ENCODE peak calls at places on chromosomes 16 and 17, in five cellular contexts. L is body of pancreas; K is aorta; F is CD4-positive, CD25-positive, alpha-beta regulatory T cell; R is HCT116. M is an unnamed sample.

GRCh38 chr16:22311520-22311919 is 14.3 kb downstream of the POLR3E start:
- DNase-seq in L (no peak), F (no peak), K (no peak), R (no peak), M (no peak)

GRCh38 chr17:73536700-73537680 is 107.3 kb downstream of the SDK2 start:
- DNase-seq in F (no peak), L (no peak), K (no peak), R (no peak), M (no peak)

GRCh38 chr17:50480854-50481490 is 2.3 kb downstream of the RSAD1 start:
- DNase-seq in K (no peak), F (no peak), L (no peak), R (no peak), M (no peak)

GRCh38 chr17:5380491-5381135 is 38.8 kb downstream of the NUP88 start:
- DNase-seq in L (no peak), F (no peak), K (no peak), R (no peak), M (no peak)

GRCh38 chr17:27585153-27585681 is 45.8 kb upstream of the LGALS9 start:
- DNase-seq in F (no peak), L (no peak), R (no peak), K (no peak), M (no peak)

GRCh38 chr17:82103588-82104451 is 5.8 kb upstream of the FASN start:
- DNase-seq in L (peak; percentile 83), F (no peak), K (peak; percentile 71), R (no peak), M (no peak)

GRCh38 chr16:9836118-9836736 is 346.0 kb downstream of the GRIN2A start:
- DNase-seq in R (no peak), L (peak; percentile 17), F (no peak), K (no peak), M (no peak)

GRCh38 chr17:64741924-64742670 is 80.0 kb upstream of the SMURF2 start:
- DNase-seq in L (peak; percentile 28), F (no peak), R (no peak), K (peak; percentile 74), M (no peak)

GRCh38 chr16:15427648-15428239 is 6.6 kb upstream of the BMERB1 start:
- DNase-seq in K (peak; percentile 79), L (peak; percentile 83), R (peak; percentile 50), F (peak; percentile 40), M (no peak)

GRCh38 chr17:13030459-13031305 is 12.9 kb upstream of the ELAC2 start:
- DNase-seq in K (no peak), R (no peak), L (peak; percentile 23), F (peak; percentile 50), M (no peak)

GRCh38 chr16:69482410-69482951 is 58.1 kb downstream of the CYB5B start:
- DNase-seq in L (peak; percentile 20), R (no peak), K (peak; percentile 84), F (no peak), M (no peak)

GRCh38 chr16:67441289-67441753 is 10.4 kb downstream of the HSD11B2 start:
- DNase-seq in L (peak; percentile 96), K (peak; percentile 51), F (no peak), R (no peak), M (no peak)

GRCh38 chr16:89102035-89102776 is 8.6 kb downstream of the ACSF3 start:
- DNase-seq in R (no peak), K (peak; percentile 18), L (no peak), F (no peak), M (no peak)

GRCh38 chr16:64964126-64964540 is 157.7 kb downstream of the CDH11 start:
- DNase-seq in L (no peak), F (no peak), K (no peak), R (no peak), M (no peak)

GRCh38 chr16:27485126-27485525 is 64.6 kb downstream of the GTF3C1 start:
- DNase-seq in R (no peak), F (no peak), L (no peak), K (no peak), M (no peak)

GRCh38 chr16:28549301-28549899 is 4.3 kb upstream of the SGF29 start:
- DNase-seq in K (no peak), L (peak; percentile 30), F (peak; percentile 39), R (peak; percentile 33), M (no peak)

GRCh38 chr16:1913327-1914083 is 4.7 kb downstream of the HS3ST6 start:
- DNase-seq in K (no peak), F (no peak), L (peak; percentile 86), R (no peak), M (no peak)

GRCh38 chr16:75764154-75764768 is 38.0 kb upstream of the CPHXL start:
- DNase-seq in K (no peak), F (peak; percentile 73), R (peak; percentile 60), L (peak; percentile 71), M (peak; percentile 39)

GRCh38 chr17:73196500-73196899 is 3.6 kb downstream of the COG1 start:
- DNase-seq in R (no peak), F (no peak), K (peak; percentile 50), L (peak; percentile 75), M (no peak)

GRCh38 chr17:164536-165235 is 16.8 kb downstream of the DOC2B start:
- DNase-seq in F (peak; percentile 29), L (no peak), R (no peak), K (no peak), M (no peak)

GRCh38 chr16:14004031-14004718 is 66.9 kb upstream of the MRTFB start:
- DNase-seq in L (no peak), F (no peak), K (no peak), R (no peak), M (no peak)

GRCh38 chr17:68383120-68383442 is 74.2 kb downstream of the WIPI1 start:
- DNase-seq in L (no peak), F (no peak), R (no peak), K (no peak), M (no peak)
- H3K27ac ChIP-seq in L (peak overlapping the region; percentile 53), F (no peak overlapping the region), R (peak overlapping the region; percentile 96), K (no peak overlapping the region), M (no peak overlapping the region)

GRCh38 chr16:12320298-12320706 is 343.8 kb downstream of the SNX29 start:
- DNase-seq in F (no peak), L (no peak), K (no peak), R (no peak), M (no peak)
- H3K27ac ChIP-seq in F (no peak overlapping the region), L (no peak overlapping the region), K (no peak overlapping the region), R (no peak overlapping the region), M (no peak overlapping the region)

DNA sequence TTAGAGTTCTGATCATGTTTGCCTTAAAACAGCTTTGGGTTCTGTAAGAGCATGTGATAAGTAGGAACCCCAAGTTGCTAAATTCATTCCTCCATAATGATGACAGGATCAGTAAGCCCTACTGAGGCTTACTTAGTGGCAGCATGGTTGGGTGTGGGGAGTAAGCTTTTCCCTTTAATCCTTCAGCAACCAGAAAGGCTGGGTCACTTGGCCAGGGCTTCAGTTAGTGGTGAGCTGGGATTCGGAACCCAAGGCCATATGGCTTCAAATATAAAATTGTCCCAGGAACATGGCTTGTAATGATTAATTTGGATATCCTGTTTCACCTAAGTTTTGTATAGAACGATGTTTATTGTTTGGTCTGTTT is 850 bp downstream of the GINS3 start:
- DNase-seq in F (no peak), R (no peak), K (no peak), L (no peak), M (no peak)
- H3K27ac ChIP-seq in F (peak overlapping the region; percentile 76), R (peak overlapping the region; percentile 85), K (no peak overlapping the region), L (peak overlapping the region; percentile 87), M (no peak overlapping the region)

DNA sequence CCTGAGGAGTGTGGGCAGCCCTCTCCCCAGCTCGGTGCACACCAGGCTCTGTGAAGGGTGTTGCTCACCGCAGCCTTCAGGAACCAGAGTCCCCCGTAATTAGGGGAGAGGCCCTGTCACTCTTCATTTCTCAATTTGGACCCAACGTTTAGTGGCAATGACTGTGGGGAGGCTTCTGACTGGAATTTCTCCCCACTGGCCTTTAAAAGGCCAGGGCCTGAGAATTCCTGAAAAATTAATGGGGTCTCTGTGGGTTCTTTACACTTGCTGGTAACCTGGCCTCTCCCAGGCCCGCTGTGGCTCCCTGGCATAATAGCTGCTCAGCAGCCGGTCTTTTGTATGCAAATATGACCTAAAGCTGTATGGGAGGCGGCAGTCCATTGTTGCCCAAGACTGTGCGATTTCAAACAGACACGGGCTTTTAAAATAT is 209.7 kb downstream of the MSI2 start:
- DNase-seq in L (no peak), F (no peak), K (no peak), R (no peak), M (no peak)
- H3K27ac ChIP-seq in L (no peak overlapping the region), F (no peak overlapping the region), K (no peak overlapping the region), R (no peak overlapping the region), M (no peak overlapping the region)

DNA sequence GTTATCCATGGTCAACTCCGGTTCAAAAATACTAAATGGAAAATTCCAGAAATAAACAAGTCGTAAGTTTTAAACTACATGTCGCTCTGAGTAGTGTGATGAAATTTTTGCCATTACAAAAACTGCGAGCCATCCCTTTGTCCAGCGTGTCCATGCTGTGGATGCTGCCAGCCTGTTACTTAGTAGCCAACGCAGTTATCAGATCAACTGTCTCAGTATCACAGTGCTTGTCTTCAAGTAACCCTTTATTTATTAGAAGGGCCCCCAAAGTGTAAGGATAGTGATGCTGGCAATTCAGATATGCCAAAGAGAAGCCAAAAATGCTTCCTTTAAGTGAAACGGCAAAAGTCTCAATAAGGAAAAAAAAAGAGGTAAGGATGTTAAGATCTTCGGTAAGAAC is 23.9 kb downstream of the SNN start:
- DNase-seq in K (no peak), L (no peak), R (no peak), F (no peak), M (no peak)
- H3K27ac ChIP-seq in K (no peak overlapping the region), L (no peak overlapping the region), R (no peak overlapping the region), F (no peak overlapping the region), M (no peak overlapping the region)

DNA sequence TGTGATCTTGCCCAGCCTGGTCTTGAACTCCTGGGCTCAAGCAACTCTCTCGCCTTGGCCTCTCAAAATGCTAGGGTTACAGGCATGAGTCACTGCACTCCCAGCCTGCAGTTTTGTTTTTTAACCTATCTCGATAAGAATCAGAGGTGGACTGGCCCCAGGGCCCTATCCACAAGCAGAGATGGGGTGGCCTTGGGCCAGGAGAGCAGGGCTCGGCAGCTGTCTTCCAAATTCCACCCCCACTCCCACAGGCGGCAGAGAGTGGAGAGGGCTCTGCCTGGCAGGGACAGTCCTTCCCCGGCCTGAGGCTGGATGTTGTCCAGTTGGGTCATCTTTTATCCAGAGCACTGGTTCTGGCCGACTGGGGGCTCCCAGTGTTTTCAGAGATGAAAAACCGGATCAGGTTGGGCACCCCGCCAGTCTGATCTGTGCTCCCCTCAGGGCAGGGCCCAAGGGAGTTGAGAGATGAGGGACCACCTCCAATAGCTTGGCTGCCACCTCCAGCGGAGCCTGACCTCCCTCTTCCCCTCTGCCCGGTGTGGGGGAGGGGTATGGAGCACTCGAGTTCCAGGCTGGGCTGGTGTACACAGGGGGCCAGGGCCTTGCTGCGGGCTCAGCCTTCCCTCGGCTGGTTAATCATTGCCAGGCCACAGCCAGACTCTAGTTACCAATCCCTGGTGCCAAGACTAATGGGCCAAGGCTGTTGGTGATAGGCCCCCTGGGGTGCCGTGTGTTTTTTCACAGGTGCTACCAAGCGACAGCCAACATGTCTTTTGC is 30.3 kb upstream of the MYO15B start:
- DNase-seq in K (no peak), R (no peak), F (no peak), L (peak; percentile 100), M (no peak)
- H3K27ac ChIP-seq in K (no peak overlapping the region), R (peak overlapping the region; percentile 86), F (no peak overlapping the region), L (peak overlapping the region; percentile 86), M (no peak overlapping the region)